ENCODE peak calls at places on chromosomes 12 and 14, in nine cellular contexts. S, M, E, U, X, K, O, H and L are unnamed samples.

GRCh38 chr14:86799244-86799647 is 1193.7 kb downstream of the GALC start:
- DNase-seq in K (no peak), S (peak), X (no peak), E (peak), O (no peak), H (no peak), M (no peak), U (no peak), L (no peak)

GRCh38 chr12:2395352-2395977 is 342.7 kb downstream of the CACNA1C start:
- DNase-seq in E (peak), O (peak), H (peak), S (peak), X (peak), U (peak), K (peak), M (peak), L (peak)

GRCh38 chr12:14993537-14994266 is 20.9 kb downstream of the PDE6H start:
- DNase-seq in U (peak), E (peak), S (peak), O (no peak), K (no peak), M (no peak), X (no peak), H (no peak), L (no peak)

GRCh38 chr12:79689477-79690155 is 1.1 kb downstream of the PAWR start:
- DNase-seq in U (peak), E (peak), O (peak), H (peak), M (peak), K (no peak), X (peak), S (peak), L (peak)

GRCh38 chr14:38366374-38366773 is 110.5 kb upstream of the CLEC14A start:
- DNase-seq in U (no peak), S (no peak), K (no peak), X (no peak), M (no peak), H (no peak), E (no peak), O (no peak), L (peak)

GRCh38 chr14:92203116-92203515 is 81.3 kb downstream of the CPSF2 start:
- DNase-seq in O (no peak), K (no peak), M (no peak), X (no peak), S (no peak), H (no peak), U (no peak), E (no peak), L (no peak)

GRCh38 chr12:64747681-64748080 is 11.5 kb downstream of the GNS start:
- DNase-seq in H (no peak), M (no peak), X (no peak), U (no peak), S (peak), K (no peak), O (no peak), E (no peak), L (no peak)

GRCh38 chr12:64670856-64671639 is 60.8 kb downstream of the RASSF3 start:
- DNase-seq in M (no peak), S (peak), U (no peak), X (no peak), K (peak), E (peak), H (no peak), O (no peak), L (no peak)

GRCh38 chr12:39499296-39499695 is 56.4 kb upstream of the KIF21A start:
- DNase-seq in M (no peak), K (no peak), S (no peak), H (no peak), U (no peak), X (no peak), E (no peak), O (no peak), L (no peak)

GRCh38 chr12:49200882-49201594 is 12.2 kb upstream of the TUBA1A start:
- DNase-seq in E (peak), O (no peak), S (peak), U (no peak), X (no peak), M (peak), H (peak), K (peak), L (peak)
- H3K4me2 ChIP-seq in E (peak), O (no peak), S (peak), U (no peak), X (peak), M (peak), H (peak), K (peak), L (peak)

DNA sequence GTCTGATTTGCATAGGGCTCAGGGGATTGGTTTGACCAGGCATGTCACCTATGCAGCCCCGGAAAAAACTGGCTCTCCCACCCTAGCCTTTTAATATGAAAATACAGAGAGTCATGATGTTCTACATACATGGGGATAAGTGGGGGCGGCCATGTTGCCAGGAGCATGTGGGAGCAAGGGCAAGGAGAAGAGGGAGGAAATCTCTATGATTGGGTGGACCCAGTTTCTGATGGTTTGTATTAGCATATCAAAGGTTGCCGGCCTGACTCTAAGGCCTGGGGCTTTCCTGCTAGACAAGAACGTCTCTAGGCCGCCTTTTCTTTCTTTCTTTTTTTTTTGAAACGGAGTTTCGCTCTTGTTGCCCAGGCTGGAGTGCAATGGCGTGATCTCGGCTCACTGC is 123.4 kb upstream of the CPSF6 start:
- DNase-seq in M (no peak), H (no peak), U (no peak), E (no peak), S (no peak), O (no peak), K (no peak), X (no peak), L (peak)
- H3K4me2 ChIP-seq in M (no peak), H (no peak), U (no peak), E (no peak), S (no peak), O (no peak), K (no peak), X (no peak), L (no peak)

DNA sequence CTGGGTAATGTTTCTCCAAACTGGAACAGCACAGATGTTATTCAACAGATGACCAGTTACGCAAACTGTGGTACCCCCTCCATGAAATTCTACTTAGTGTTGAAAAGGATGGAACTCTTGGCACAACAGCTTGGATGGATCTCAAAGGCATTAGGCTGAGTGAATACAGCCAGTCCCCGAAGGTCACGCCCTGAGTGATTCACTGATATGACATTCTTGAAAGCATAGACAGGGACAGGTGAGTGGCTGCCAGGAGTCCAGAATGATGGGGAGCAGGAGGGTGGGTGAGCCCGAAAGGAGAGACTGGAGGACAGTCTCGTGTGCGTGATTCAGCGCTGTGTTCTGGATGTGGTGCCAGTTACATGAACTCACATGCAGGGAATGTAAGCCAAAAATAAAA is 187.5 kb upstream of the TMEM132C start:
- DNase-seq in K (no peak), H (no peak), O (no peak), S (no peak), U (no peak), E (no peak), M (no peak), X (no peak), L (no peak)
- H3K4me2 ChIP-seq in K (no peak), H (no peak), O (no peak), S (no peak), U (no peak), E (no peak), M (no peak), X (no peak), L (no peak)

GRCh38 chr14:75969126-75969525 is 12.7 kb downstream of the TGFB3 start:
- DNase-seq in H (no peak), E (no peak), U (no peak), O (no peak), S (no peak), M (no peak), K (no peak), X (no peak), L (no peak)
- H3K4me2 ChIP-seq in H (no peak), E (no peak), U (no peak), O (no peak), S (no peak), M (no peak), K (no peak), X (no peak), L (no peak)

DNA sequence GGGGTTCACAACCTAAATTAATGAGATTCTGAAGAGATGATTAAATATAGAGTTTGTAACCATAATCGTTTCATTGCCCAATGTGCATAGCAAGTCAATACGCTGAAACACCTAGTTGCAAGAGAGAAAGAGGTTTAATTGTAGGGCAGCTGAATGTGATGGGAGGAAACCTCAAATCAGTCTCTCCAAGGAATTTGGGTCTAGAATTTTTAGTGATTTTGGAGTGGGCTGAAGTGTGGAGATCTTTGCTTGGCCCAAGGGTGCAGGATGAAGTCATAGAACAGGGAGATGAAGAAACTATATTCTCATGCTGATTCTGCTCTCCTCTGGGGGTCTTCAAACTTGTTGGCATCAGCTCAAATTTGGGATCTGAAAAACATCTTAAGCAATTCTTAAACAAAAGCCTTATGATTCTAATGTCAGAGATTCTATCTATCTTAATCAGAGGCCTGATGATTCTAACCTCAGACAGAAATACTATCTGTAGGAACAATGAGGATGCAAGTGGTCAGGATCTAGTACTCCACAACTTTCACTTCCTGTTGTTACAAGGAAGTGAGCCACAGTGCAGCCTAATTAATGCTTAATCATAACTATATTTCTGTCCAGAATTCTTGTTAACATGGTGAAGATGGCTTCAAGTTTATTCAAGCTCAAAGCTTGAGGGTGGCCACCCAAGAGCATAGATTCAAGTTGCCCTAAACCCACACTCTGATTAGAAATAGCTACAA is 80.2 kb upstream of the FUT8 start:
- DNase-seq in K (no peak), S (peak), X (no peak), M (no peak), H (no peak), O (no peak), E (no peak), U (no peak), L (no peak)
- H3K4me2 ChIP-seq in K (no peak), S (no peak), X (no peak), M (no peak), H (no peak), O (no peak), E (no peak), U (no peak), L (no peak)